ENCODE peak calls at places on chromosomes 6 and 20, in eight cellular contexts. One of them, this sample, is unnamed.
A peak's percentile ranks its signal among the peaks of the same experiment; 100 is the strongest.

GRCh38 chr20:10253750-10254149 is 35.1 kb downstream of the SNAP25 start:
- DNase-seq in adrenal gland: no peak
- DNase-seq in CD8-positive, alpha-beta T cell: no peak
- DNase-seq in GM23338: no peak
- DNase-seq in OCI-LY7: no peak
- DNase-seq in IMR-90: no peak
- DNase-seq in left ventricle myocardium inferior: no peak
- DNase-seq in psoas muscle: no peak
- DNase-seq in this sample: no peak

GRCh38 chr6:111972714-111973678 is 80.9 kb upstream of the CCN6 start:
- DNase-seq in adrenal gland: no peak
- DNase-seq in CD8-positive, alpha-beta T cell: peak; percentile 41
- DNase-seq in GM23338: peak; percentile 17
- DNase-seq in OCI-LY7: no peak
- DNase-seq in IMR-90: peak; percentile 98
- DNase-seq in left ventricle myocardium inferior: peak; percentile 28
- DNase-seq in psoas muscle: peak; percentile 65
- DNase-seq in this sample: no peak

GRCh38 chr6:39934060-39934757 is at the start of gene MOCS1:
- DNase-seq in adrenal gland: peak; percentile 90
- DNase-seq in CD8-positive, alpha-beta T cell: peak; percentile 16
- DNase-seq in GM23338: peak; percentile 90
- DNase-seq in OCI-LY7: no peak
- DNase-seq in IMR-90: peak; percentile 47
- DNase-seq in left ventricle myocardium inferior: peak; percentile 92
- DNase-seq in psoas muscle: peak; percentile 94
- DNase-seq in this sample: no peak

GRCh38 chr6:68059894-68060293 is 575.2 kb upstream of the ADGRB3 start:
- DNase-seq in adrenal gland: no peak
- DNase-seq in CD8-positive, alpha-beta T cell: no peak
- DNase-seq in GM23338: no peak
- DNase-seq in OCI-LY7: no peak
- DNase-seq in IMR-90: no peak
- DNase-seq in left ventricle myocardium inferior: no peak
- DNase-seq in psoas muscle: no peak
- DNase-seq in this sample: peak; percentile 26

GRCh38 chr20:62792940-62793756 is 3.1 kb upstream of the MRGBP start:
- DNase-seq in adrenal gland: no peak
- DNase-seq in CD8-positive, alpha-beta T cell: no peak
- DNase-seq in GM23338: peak; percentile 64
- DNase-seq in OCI-LY7: no peak
- DNase-seq in IMR-90: no peak
- DNase-seq in left ventricle myocardium inferior: no peak
- DNase-seq in psoas muscle: no peak
- DNase-seq in this sample: no peak

GRCh38 chr6:40407239-40407638 is 179.9 kb downstream of the LRFN2 start:
- DNase-seq in adrenal gland: no peak
- DNase-seq in CD8-positive, alpha-beta T cell: no peak
- DNase-seq in GM23338: no peak
- DNase-seq in OCI-LY7: no peak
- DNase-seq in IMR-90: no peak
- DNase-seq in left ventricle myocardium inferior: no peak
- DNase-seq in psoas muscle: no peak
- DNase-seq in this sample: no peak

GRCh38 chr20:48841861-48842529 is 14.2 kb upstream of the PREX1 start:
- DNase-seq in adrenal gland: no peak
- DNase-seq in CD8-positive, alpha-beta T cell: no peak
- DNase-seq in GM23338: no peak
- DNase-seq in OCI-LY7: no peak
- DNase-seq in IMR-90: peak; percentile 82
- DNase-seq in left ventricle myocardium inferior: no peak
- DNase-seq in psoas muscle: no peak
- DNase-seq in this sample: no peak

GRCh38 chr6:170128811-170129681 is 161.8 kb downstream of the DLL1 start:
- DNase-seq in adrenal gland: peak; percentile 8
- DNase-seq in CD8-positive, alpha-beta T cell: no peak
- DNase-seq in GM23338: no peak
- DNase-seq in OCI-LY7: no peak
- DNase-seq in IMR-90: no peak
- DNase-seq in left ventricle myocardium inferior: no peak
- DNase-seq in psoas muscle: no peak
- DNase-seq in this sample: no peak

GRCh38 chr6:33812669-33813068 is 8.9 kb upstream of the MLN start:
- DNase-seq in adrenal gland: peak; percentile 47
- DNase-seq in CD8-positive, alpha-beta T cell: peak; percentile 5
- DNase-seq in GM23338: peak; percentile 95
- DNase-seq in OCI-LY7: peak; percentile 39
- DNase-seq in IMR-90: peak; percentile 55
- DNase-seq in left ventricle myocardium inferior: peak; percentile 33
- DNase-seq in psoas muscle: no peak
- DNase-seq in this sample: peak; percentile 34

GRCh38 chr6:84137989-84138575 is 89.4 kb downstream of the CEP162 start:
- DNase-seq in adrenal gland: no peak
- DNase-seq in CD8-positive, alpha-beta T cell: no peak
- DNase-seq in GM23338: no peak
- DNase-seq in OCI-LY7: no peak
- DNase-seq in IMR-90: peak; percentile 15
- DNase-seq in left ventricle myocardium inferior: no peak
- DNase-seq in psoas muscle: no peak
- DNase-seq in this sample: no peak

GRCh38 chr6:26412225-26412624 is 10.2 kb downstream of the BTN3A1 start:
- DNase-seq in adrenal gland: no peak
- DNase-seq in CD8-positive, alpha-beta T cell: no peak
- DNase-seq in GM23338: peak; percentile 35
- DNase-seq in OCI-LY7: no peak
- DNase-seq in IMR-90: no peak
- DNase-seq in left ventricle myocardium inferior: no peak
- DNase-seq in psoas muscle: no peak
- DNase-seq in this sample: no peak

GRCh38 chr6:28005124-28005662 is 48.2 kb downstream of the OR2B6 start:
- DNase-seq in adrenal gland: no peak
- DNase-seq in CD8-positive, alpha-beta T cell: no peak
- DNase-seq in GM23338: peak; percentile 17
- DNase-seq in OCI-LY7: no peak
- DNase-seq in IMR-90: no peak
- DNase-seq in left ventricle myocardium inferior: no peak
- DNase-seq in psoas muscle: no peak
- DNase-seq in this sample: no peak

GRCh38 chr20:32447136-32448027 is 89.3 kb downstream of the ASXL1 start:
- DNase-seq in adrenal gland: no peak
- DNase-seq in CD8-positive, alpha-beta T cell: no peak
- DNase-seq in GM23338: no peak
- DNase-seq in OCI-LY7: no peak
- DNase-seq in IMR-90: no peak
- DNase-seq in left ventricle myocardium inferior: no peak
- DNase-seq in psoas muscle: no peak
- DNase-seq in this sample: no peak

GRCh38 chr6:168223150-168223549 is 96.4 kb downstream of the DACT2 start:
- DNase-seq in adrenal gland: no peak
- DNase-seq in CD8-positive, alpha-beta T cell: no peak
- DNase-seq in GM23338: no peak
- DNase-seq in OCI-LY7: no peak
- DNase-seq in IMR-90: no peak
- DNase-seq in left ventricle myocardium inferior: no peak
- DNase-seq in psoas muscle: no peak
- DNase-seq in this sample: no peak

GRCh38 chr6:24864345-24864744 is 65.6 kb upstream of the ARMH2 start:
- DNase-seq in adrenal gland: no peak
- DNase-seq in CD8-positive, alpha-beta T cell: no peak
- DNase-seq in GM23338: no peak
- DNase-seq in OCI-LY7: no peak
- DNase-seq in IMR-90: peak; percentile 85
- DNase-seq in left ventricle myocardium inferior: no peak
- DNase-seq in psoas muscle: no peak
- DNase-seq in this sample: no peak

GRCh38 chr6:46378161-46378881 is 112.9 kb downstream of the RCAN2 start:
- DNase-seq in adrenal gland: no peak
- DNase-seq in CD8-positive, alpha-beta T cell: no peak
- DNase-seq in GM23338: no peak
- DNase-seq in OCI-LY7: no peak
- DNase-seq in IMR-90: no peak
- DNase-seq in left ventricle myocardium inferior: no peak
- DNase-seq in psoas muscle: no peak
- DNase-seq in this sample: no peak

GRCh38 chr20:41499961-41500725 is 118.0 kb downstream of the CHD6 start:
- DNase-seq in adrenal gland: no peak
- DNase-seq in CD8-positive, alpha-beta T cell: no peak
- DNase-seq in GM23338: no peak
- DNase-seq in OCI-LY7: no peak
- DNase-seq in IMR-90: no peak
- DNase-seq in left ventricle myocardium inferior: no peak
- DNase-seq in psoas muscle: no peak
- DNase-seq in this sample: no peak

GRCh38 chr6:116528800-116529199 is 16.7 kb downstream of the TRAPPC3L start:
- DNase-seq in adrenal gland: no peak
- DNase-seq in CD8-positive, alpha-beta T cell: no peak
- DNase-seq in GM23338: no peak
- DNase-seq in OCI-LY7: no peak
- DNase-seq in IMR-90: peak; percentile 28
- DNase-seq in left ventricle myocardium inferior: no peak
- DNase-seq in psoas muscle: no peak
- DNase-seq in this sample: no peak

GRCh38 chr20:30922129-30922528 is 335.3 kb upstream of the DEFB115 start:
- DNase-seq in adrenal gland: no peak
- DNase-seq in CD8-positive, alpha-beta T cell: no peak
- DNase-seq in GM23338: peak; percentile 78
- DNase-seq in OCI-LY7: no peak
- DNase-seq in IMR-90: no peak
- DNase-seq in left ventricle myocardium inferior: no peak
- DNase-seq in psoas muscle: no peak
- DNase-seq in this sample: no peak

GRCh38 chr20:48301189-48301588 is 515.9 kb upstream of the SULF2 start:
- DNase-seq in adrenal gland: no peak
- DNase-seq in CD8-positive, alpha-beta T cell: no peak
- DNase-seq in GM23338: no peak
- DNase-seq in OCI-LY7: no peak
- DNase-seq in IMR-90: no peak
- DNase-seq in left ventricle myocardium inferior: no peak
- DNase-seq in psoas muscle: no peak
- DNase-seq in this sample: no peak

GRCh38 chr6:81561071-81561564 is 191.4 kb downstream of the TENT5A start:
- DNase-seq in adrenal gland: no peak
- DNase-seq in CD8-positive, alpha-beta T cell: no peak
- DNase-seq in GM23338: no peak
- DNase-seq in OCI-LY7: no peak
- DNase-seq in IMR-90: peak; percentile 23
- DNase-seq in left ventricle myocardium inferior: no peak
- DNase-seq in psoas muscle: no peak
- DNase-seq in this sample: no peak

GRCh38 chr6:137291441-137291840 is 72.3 kb upstream of the IFNGR1 start:
- DNase-seq in adrenal gland: peak; percentile 44
- DNase-seq in CD8-positive, alpha-beta T cell: no peak
- DNase-seq in GM23338: no peak
- DNase-seq in OCI-LY7: no peak
- DNase-seq in IMR-90: peak; percentile 12
- DNase-seq in left ventricle myocardium inferior: peak; percentile 33
- DNase-seq in psoas muscle: no peak
- DNase-seq in this sample: no peak

DNA sequence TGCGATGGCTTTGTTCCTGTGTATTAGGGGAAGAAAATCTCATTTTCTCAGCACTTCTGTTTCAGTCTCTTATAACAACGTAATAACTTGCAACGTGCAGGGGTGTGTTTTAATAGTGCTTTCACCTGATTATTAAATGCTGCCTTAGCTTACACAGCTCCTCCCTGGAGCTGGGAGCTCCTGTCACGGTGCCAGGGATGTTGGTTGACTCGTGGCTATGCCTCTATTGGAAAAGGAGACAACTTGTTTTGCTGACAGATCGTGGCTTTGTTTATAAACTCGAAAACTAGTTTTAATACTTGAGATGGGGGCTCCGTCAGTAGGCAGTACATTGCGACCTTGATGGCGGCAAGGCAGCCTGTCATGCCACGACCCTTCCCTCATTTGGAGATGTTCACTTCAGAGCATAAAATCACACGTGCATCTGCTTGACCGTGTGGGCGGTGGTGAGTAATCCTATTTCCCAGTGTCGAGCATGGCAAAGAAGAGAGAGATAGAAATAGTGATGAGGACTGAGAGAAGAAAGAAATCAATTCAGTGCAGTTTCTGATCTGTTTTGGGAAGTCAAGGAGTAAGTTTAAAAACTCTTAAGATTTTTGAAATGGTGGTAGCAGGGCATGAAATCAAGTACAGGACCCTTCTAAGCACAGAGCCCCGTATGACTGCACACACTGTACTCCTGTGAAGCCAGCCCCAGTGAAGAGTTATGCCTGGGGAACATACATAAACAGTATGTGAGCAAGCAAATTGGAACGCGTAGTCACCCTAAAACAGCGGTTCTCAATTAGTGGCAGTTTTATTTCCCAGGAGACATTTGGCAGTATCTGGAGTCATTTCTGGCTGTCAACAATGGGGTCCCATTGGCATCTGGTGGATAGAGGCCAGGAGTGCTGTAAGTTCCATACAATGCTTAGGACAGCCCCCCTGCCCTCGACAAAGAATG is 147.2 kb downstream of the DOK5 start:
- DNase-seq in adrenal gland: no peak
- DNase-seq in CD8-positive, alpha-beta T cell: no peak
- DNase-seq in GM23338: no peak
- DNase-seq in OCI-LY7: no peak
- DNase-seq in IMR-90: peak; percentile 34
- DNase-seq in left ventricle myocardium inferior: no peak
- DNase-seq in psoas muscle: no peak
- DNase-seq in this sample: no peak
- H3K4me3 ChIP-seq in adrenal gland: no peak overlapping the region
- H3K4me3 ChIP-seq in CD8-positive, alpha-beta T cell: no peak overlapping the region
- H3K4me3 ChIP-seq in GM23338: no peak overlapping the region
- H3K4me3 ChIP-seq in OCI-LY7: no peak overlapping the region
- H3K4me3 ChIP-seq in IMR-90: no peak overlapping the region
- H3K4me3 ChIP-seq in left ventricle myocardium inferior: no peak overlapping the region
- H3K4me3 ChIP-seq in psoas muscle: no peak overlapping the region
- H3K4me3 ChIP-seq in this sample: no peak overlapping the region

GRCh38 chr6:159736908-159737307 is 9.6 kb downstream of the WTAP start:
- DNase-seq in adrenal gland: no peak
- DNase-seq in CD8-positive, alpha-beta T cell: no peak
- DNase-seq in GM23338: no peak
- DNase-seq in OCI-LY7: no peak
- DNase-seq in IMR-90: no peak
- DNase-seq in left ventricle myocardium inferior: no peak
- DNase-seq in psoas muscle: no peak
- DNase-seq in this sample: no peak
- H3K36me3 ChIP-seq in adrenal gland: peaks cover 22% of the 10 kb centered on the region
- H3K36me3 ChIP-seq in CD8-positive, alpha-beta T cell: peaks cover 10% of the 10 kb centered on the region
- H3K36me3 ChIP-seq in GM23338: peaks cover 38% of the 10 kb centered on the region
- H3K36me3 ChIP-seq in OCI-LY7: peaks cover 88% of the 10 kb centered on the region
- H3K36me3 ChIP-seq in IMR-90: peaks cover 27% of the 10 kb centered on the region
- H3K36me3 ChIP-seq in left ventricle myocardium inferior: peaks cover 21% of the 10 kb centered on the region
- H3K36me3 ChIP-seq in psoas muscle: peaks cover 4% of the 10 kb centered on the region
- H3K36me3 ChIP-seq in this sample: peaks cover 6% of the 10 kb centered on the region

GRCh38 chr6:31732029-31732428 is 2.9 kb upstream of the DDAH2 start:
- DNase-seq in adrenal gland: no peak
- DNase-seq in CD8-positive, alpha-beta T cell: no peak
- DNase-seq in GM23338: no peak
- DNase-seq in OCI-LY7: no peak
- DNase-seq in IMR-90: no peak
- DNase-seq in left ventricle myocardium inferior: no peak
- DNase-seq in psoas muscle: no peak
- DNase-seq in this sample: no peak
- TF ChIP-seq CTCF in adrenal gland: no peak
- TF ChIP-seq CTCF in CD8-positive, alpha-beta T cell: no peak
- TF ChIP-seq CTCF in GM23338: no peak
- TF ChIP-seq CTCF in OCI-LY7: no peak
- TF ChIP-seq CTCF in IMR-90: no peak
- TF ChIP-seq CTCF in left ventricle myocardium inferior: no peak
- TF ChIP-seq CTCF in psoas muscle: no peak
- TF ChIP-seq CTCF in this sample: no peak

GRCh38 chr6:7468382-7469081 is 72.9 kb upstream of the DSP start:
- DNase-seq in adrenal gland: peak; percentile 56
- DNase-seq in CD8-positive, alpha-beta T cell: no peak
- DNase-seq in GM23338: no peak
- DNase-seq in OCI-LY7: no peak
- DNase-seq in IMR-90: peak; percentile 66
- DNase-seq in left ventricle myocardium inferior: peak; percentile 53
- DNase-seq in psoas muscle: no peak
- DNase-seq in this sample: no peak
- H3K4me3 ChIP-seq in adrenal gland: no peak overlapping the region
- H3K4me3 ChIP-seq in CD8-positive, alpha-beta T cell: no peak overlapping the region
- H3K4me3 ChIP-seq in GM23338: no peak overlapping the region
- H3K4me3 ChIP-seq in OCI-LY7: no peak overlapping the region
- H3K4me3 ChIP-seq in IMR-90: peak overlapping the region; percentile 35
- H3K4me3 ChIP-seq in left ventricle myocardium inferior: peak overlapping the region; percentile 54
- H3K4me3 ChIP-seq in psoas muscle: peak overlapping the region; percentile 22
- H3K4me3 ChIP-seq in this sample: no peak overlapping the region

This sample was measured in GM06990.